ENCODE peak calls at places on chromosomes 6 and 20, in five cellular contexts. One of them, this sample, is unnamed.

GRCh38 chr6:32153252-32153834 is 598 bp upstream of the PPT2 start:
- DNase-seq in testis: no peak
- DNase-seq in fibroblast of lung: peak; percentile 52
- DNase-seq in transverse colon: no peak
- DNase-seq in tibial artery: peak; percentile 46
- DNase-seq in this sample: no peak

GRCh38 chr20:38805958-38806854 is 709 bp downstream of the PPP1R16B start:
- DNase-seq in testis: no peak
- DNase-seq in fibroblast of lung: no peak
- DNase-seq in transverse colon: peak; percentile 38
- DNase-seq in tibial artery: no peak
- DNase-seq in this sample: no peak

GRCh38 chr6:101386982-101387381 is 6.5 kb upstream of the GRIK2 start:
- DNase-seq in testis: no peak
- DNase-seq in fibroblast of lung: no peak
- DNase-seq in transverse colon: no peak
- DNase-seq in tibial artery: no peak
- DNase-seq in this sample: no peak

GRCh38 chr6:14665827-14666724 is 548.5 kb downstream of the CD83 start:
- DNase-seq in testis: peak; percentile 38
- DNase-seq in fibroblast of lung: peak; percentile 97
- DNase-seq in transverse colon: peak; percentile 15
- DNase-seq in tibial artery: peak; percentile 50
- DNase-seq in this sample: peak; percentile 53

GRCh38 chr6:76684881-76685280 is 612.4 kb upstream of the IMPG1 start:
- DNase-seq in testis: no peak
- DNase-seq in fibroblast of lung: no peak
- DNase-seq in transverse colon: no peak
- DNase-seq in tibial artery: no peak
- DNase-seq in this sample: no peak

GRCh38 chr6:109738200-109738599 is 47.1 kb downstream of the FIG4 start:
- DNase-seq in testis: no peak
- DNase-seq in fibroblast of lung: no peak
- DNase-seq in transverse colon: no peak
- DNase-seq in tibial artery: no peak
- DNase-seq in this sample: no peak

GRCh38 chr20:58619847-58620431 is 31.1 kb upstream of the STX16 start:
- DNase-seq in testis: no peak
- DNase-seq in fibroblast of lung: no peak
- DNase-seq in transverse colon: no peak
- DNase-seq in tibial artery: no peak
- DNase-seq in this sample: no peak

GRCh38 chr6:13641315-13641714 is 26.2 kb downstream of the NOL7 start:
- DNase-seq in testis: no peak
- DNase-seq in fibroblast of lung: no peak
- DNase-seq in transverse colon: no peak
- DNase-seq in tibial artery: no peak
- DNase-seq in this sample: no peak

GRCh38 chr6:158039571-158040050 is 57.9 kb downstream of the SYNJ2 start:
- DNase-seq in testis: no peak
- DNase-seq in fibroblast of lung: peak; percentile 91
- DNase-seq in transverse colon: no peak
- DNase-seq in tibial artery: peak; percentile 58
- DNase-seq in this sample: no peak

GRCh38 chr6:158041370-158041769 is 59.7 kb downstream of the SYNJ2 start:
- DNase-seq in testis: no peak
- DNase-seq in fibroblast of lung: no peak
- DNase-seq in transverse colon: no peak
- DNase-seq in tibial artery: peak; percentile 23
- DNase-seq in this sample: no peak

GRCh38 chr6:158041788-158042187 is 60.1 kb downstream of the SYNJ2 start:
- DNase-seq in testis: no peak
- DNase-seq in fibroblast of lung: no peak
- DNase-seq in transverse colon: no peak
- DNase-seq in tibial artery: no peak
- DNase-seq in this sample: no peak

GRCh38 chr6:158040051-158040803 is 58.6 kb downstream of the SYNJ2 start:
- DNase-seq in testis: no peak
- DNase-seq in fibroblast of lung: peak; percentile 100
- DNase-seq in transverse colon: no peak
- DNase-seq in tibial artery: peak; percentile 35
- DNase-seq in this sample: peak; percentile 97

DNA sequence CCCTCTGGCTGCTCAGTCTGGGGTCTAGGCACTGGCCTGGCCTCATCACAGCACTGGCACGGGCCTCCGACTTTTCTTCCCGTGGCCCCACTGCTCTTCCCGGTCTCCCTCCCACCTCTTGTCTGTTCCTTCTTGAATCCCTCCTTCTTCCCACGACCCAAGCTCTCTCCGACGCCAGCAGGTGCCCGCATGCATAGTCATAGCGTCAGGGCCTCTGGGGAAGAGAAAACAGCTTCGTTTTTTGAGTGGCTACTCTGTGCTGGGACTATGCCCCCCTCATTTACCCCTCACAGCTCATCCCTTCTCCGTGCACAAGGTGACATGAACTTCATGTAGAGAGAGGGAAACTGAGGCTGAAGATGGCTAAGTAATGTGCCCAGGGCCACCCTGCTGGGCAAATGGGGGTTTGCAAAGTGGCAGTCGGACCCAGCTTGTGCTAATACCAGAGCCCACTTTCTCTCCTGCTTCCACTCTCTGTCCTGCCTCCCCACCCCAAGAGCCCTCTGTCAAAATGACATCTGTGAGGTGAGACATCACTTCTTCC is 59.2 kb downstream of the SYNJ2 start:
- DNase-seq in testis: no peak
- DNase-seq in fibroblast of lung: peak; percentile 84
- DNase-seq in transverse colon: no peak
- DNase-seq in tibial artery: peak; percentile 28
- DNase-seq in this sample: peak; percentile 73
- H3K27ac ChIP-seq in testis: peak overlapping the region; percentile 76
- H3K27ac ChIP-seq in fibroblast of lung: peak overlapping the region; percentile 96
- H3K27ac ChIP-seq in transverse colon: peak overlapping the region; percentile 61
- H3K27ac ChIP-seq in tibial artery: peak overlapping the region; percentile 95
- H3K27ac ChIP-seq in this sample: peak overlapping the region; percentile 91

GRCh38 chr6:75618437-75618836 is 16.8 kb downstream of the SENP6 start:
- DNase-seq in testis: no peak
- DNase-seq in fibroblast of lung: no peak
- DNase-seq in transverse colon: no peak
- DNase-seq in tibial artery: no peak
- DNase-seq in this sample: no peak
- H3K27ac ChIP-seq in testis: no peak overlapping the region
- H3K27ac ChIP-seq in fibroblast of lung: no peak overlapping the region
- H3K27ac ChIP-seq in transverse colon: peak overlapping the region; percentile 15
- H3K27ac ChIP-seq in tibial artery: peak overlapping the region; percentile 63
- H3K27ac ChIP-seq in this sample: no peak overlapping the region

DNA sequence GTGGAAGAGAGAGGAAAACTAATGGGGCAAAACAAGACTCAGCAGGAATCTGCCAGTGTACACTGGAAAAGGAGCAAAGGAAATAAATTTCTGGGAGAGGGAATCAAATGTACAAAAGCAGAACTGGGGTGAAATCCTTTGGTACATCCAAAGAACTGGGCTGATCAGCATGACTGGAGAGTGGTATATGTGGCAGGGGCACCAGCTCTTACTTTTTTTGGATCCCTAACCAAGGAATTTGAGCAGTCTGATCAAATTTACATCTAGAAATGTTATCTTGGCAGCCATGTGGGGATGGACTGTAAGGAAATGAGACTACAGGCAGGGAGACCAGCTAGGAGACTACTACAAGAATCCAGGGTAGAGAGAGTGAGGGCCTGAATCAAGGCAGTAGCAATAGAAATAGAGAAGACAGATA is 1.2 kb upstream of the ZSCAN31 start:
- DNase-seq in testis: no peak
- DNase-seq in fibroblast of lung: no peak
- DNase-seq in transverse colon: no peak
- DNase-seq in tibial artery: no peak
- DNase-seq in this sample: no peak
- H3K27ac ChIP-seq in testis: peak overlapping the region; percentile 92
- H3K27ac ChIP-seq in fibroblast of lung: no peak overlapping the region
- H3K27ac ChIP-seq in transverse colon: peak overlapping the region; percentile 98
- H3K27ac ChIP-seq in tibial artery: peak overlapping the region; percentile 98
- H3K27ac ChIP-seq in this sample: peak overlapping the region; percentile 96

GRCh38 chr20:10594286-10594868 is 79.4 kb downstream of the JAG1 start:
- DNase-seq in testis: no peak
- DNase-seq in fibroblast of lung: peak; percentile 34
- DNase-seq in transverse colon: no peak
- DNase-seq in tibial artery: no peak
- DNase-seq in this sample: no peak

GRCh38 chr20:10597637-10598036 is 76.2 kb downstream of the JAG1 start:
- DNase-seq in testis: no peak
- DNase-seq in fibroblast of lung: no peak
- DNase-seq in transverse colon: no peak
- DNase-seq in tibial artery: no peak
- DNase-seq in this sample: no peak

GRCh38 chr20:10595230-10595629 is 78.6 kb downstream of the JAG1 start:
- DNase-seq in testis: no peak
- DNase-seq in fibroblast of lung: no peak
- DNase-seq in transverse colon: no peak
- DNase-seq in tibial artery: no peak
- DNase-seq in this sample: no peak

GRCh38 chr20:10595985-10596384 is 77.8 kb downstream of the JAG1 start:
- DNase-seq in testis: no peak
- DNase-seq in fibroblast of lung: no peak
- DNase-seq in transverse colon: no peak
- DNase-seq in tibial artery: no peak
- DNase-seq in this sample: no peak

DNA sequence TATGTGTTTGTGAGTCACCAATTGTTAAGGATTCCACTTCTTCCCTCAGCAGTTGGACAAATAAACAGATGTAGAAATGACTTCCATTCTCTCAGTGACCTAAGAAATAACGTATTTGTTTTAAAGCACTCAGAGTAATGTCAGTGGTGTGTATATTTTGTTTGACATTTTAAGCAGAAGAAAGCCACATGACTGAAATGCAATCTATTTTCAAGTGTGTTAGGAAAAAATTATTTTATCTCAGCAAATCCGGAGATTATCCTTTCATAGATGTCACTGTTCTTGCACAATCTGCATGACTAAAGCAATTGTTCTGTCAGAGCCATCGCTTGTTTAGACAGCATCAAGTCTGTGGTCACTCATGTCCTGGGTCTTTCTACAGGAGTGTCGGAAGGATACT is 77.1 kb downstream of the JAG1 start:
- DNase-seq in testis: no peak
- DNase-seq in fibroblast of lung: peak; percentile 86
- DNase-seq in transverse colon: no peak
- DNase-seq in tibial artery: no peak
- DNase-seq in this sample: peak; percentile 91
- H3K27ac ChIP-seq in testis: no peak overlapping the region
- H3K27ac ChIP-seq in fibroblast of lung: peak overlapping the region; percentile 65
- H3K27ac ChIP-seq in transverse colon: peak overlapping the region; percentile 33
- H3K27ac ChIP-seq in tibial artery: peak overlapping the region; percentile 37
- H3K27ac ChIP-seq in this sample: peak overlapping the region; percentile 91

DNA sequence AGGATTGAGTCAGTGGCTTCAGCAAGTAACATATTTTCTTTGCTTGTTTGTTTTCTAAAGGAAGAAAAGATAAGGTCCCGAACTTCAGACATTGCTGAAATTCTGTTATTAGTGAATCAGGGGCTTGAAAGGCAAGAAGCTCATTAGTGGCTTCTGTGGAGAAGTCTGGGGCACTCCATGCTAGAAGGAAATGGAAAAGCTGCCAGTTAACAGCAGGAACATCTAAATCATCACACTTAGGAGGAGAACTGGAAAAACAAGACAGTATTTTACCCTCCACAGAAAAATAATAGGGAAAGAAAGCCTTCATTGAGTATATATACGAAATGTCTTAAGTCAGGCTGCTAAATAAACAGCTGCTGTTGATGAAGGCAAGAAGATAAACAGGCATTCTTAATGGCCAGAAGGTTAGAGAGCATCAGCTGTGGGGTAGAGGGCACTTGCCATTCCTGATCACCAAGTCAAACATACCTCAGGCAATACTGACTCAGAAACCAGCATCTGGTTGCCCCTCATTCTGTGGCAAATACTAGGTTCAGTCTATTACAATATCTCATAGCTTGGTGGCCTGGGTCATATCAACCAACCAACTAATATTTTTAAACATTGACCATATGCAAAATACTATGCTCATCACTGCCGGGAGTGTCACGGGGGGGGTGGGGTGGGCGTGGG is 143.2 kb upstream of the TENT5A start:
- DNase-seq in testis: peak; percentile 22
- DNase-seq in fibroblast of lung: peak; percentile 99
- DNase-seq in transverse colon: no peak
- DNase-seq in tibial artery: no peak
- DNase-seq in this sample: peak; percentile 84
- H3K27ac ChIP-seq in testis: no peak overlapping the region
- H3K27ac ChIP-seq in fibroblast of lung: no peak overlapping the region
- H3K27ac ChIP-seq in transverse colon: peak overlapping the region; percentile 0
- H3K27ac ChIP-seq in tibial artery: peak overlapping the region; percentile 15
- H3K27ac ChIP-seq in this sample: peak overlapping the region; percentile 52

This sample was measured in SJSA1.